ENCODE peak calls at places on chromosomes 11 and 22, in four cellular contexts. P is lung, S is NCI-H187, A is AML-193. G is an unnamed sample.
A peak's percentile ranks its signal among the peaks of the same experiment; 100 is the strongest.

GRCh38 chr11:130720232-130720787 is 196.0 kb downstream of the SNX19 start:
- DNase-seq in P (no peak), S (no peak), A (no peak), G (no peak)

GRCh38 chr11:86222081-86222480 is 22.5 kb upstream of the EED start:
- DNase-seq in P (no peak), S (no peak), A (no peak), G (no peak)

GRCh38 chr11:112997829-112998228 is 36.6 kb downstream of the NCAM1 start:
- DNase-seq in P (no peak), S (no peak), A (peak; percentile 32), G (no peak)

GRCh38 chr22:29715240-29715639 is 4.6 kb upstream of the CABP7 start:
- DNase-seq in P (no peak), S (no peak), A (no peak), G (no peak)

GRCh38 chr11:12556788-12557384 is 117.3 kb upstream of the TEAD1 start:
- DNase-seq in P (peak; percentile 75), S (no peak), A (no peak), G (no peak)

GRCh38 chr22:50627452-50627913 is 469 bp downstream of the ARSA start:
- DNase-seq in P (no peak), S (no peak), A (no peak), G (no peak)

GRCh38 chr11:119599864-119600593 is 129.0 kb downstream of the NECTIN1 start:
- DNase-seq in P (no peak), S (no peak), A (no peak), G (no peak)

GRCh38 chr11:24239016-24239720 is 257.7 kb upstream of the LUZP2 start:
- DNase-seq in P (no peak), S (peak; percentile 8), A (no peak), G (no peak)

GRCh38 chr11:93287434-93287833 is 43.1 kb upstream of the DEUP1 start:
- DNase-seq in P (no peak), S (no peak), A (no peak), G (no peak)

GRCh38 chr11:63565728-63566127 is 2.5 kb upstream of the PLAAT2 start:
- DNase-seq in P (peak; percentile 16), S (no peak), A (no peak), G (no peak)

GRCh38 chr11:48341466-48341865 is 16.7 kb downstream of the OR4C3 start:
- DNase-seq in P (no peak), S (no peak), A (no peak), G (no peak)

GRCh38 chr11:111730871-111731591 is 35.2 kb downstream of the PPP2R1B start:
- DNase-seq in P (no peak), S (peak; percentile 41), A (no peak), G (peak; percentile 41)

GRCh38 chr11:37370817-37371216 is 772.8 kb upstream of the RAG2 start:
- DNase-seq in P (no peak), S (no peak), A (no peak), G (no peak)

GRCh38 chr22:18091478-18091877 is 13.7 kb downstream of the PEX26 start:
- DNase-seq in P (no peak), S (no peak), A (no peak), G (no peak)

GRCh38 chr11:61694971-61695706 is 14.9 kb downstream of the DAGLA start:
- DNase-seq in P (peak; percentile 41), S (no peak), A (no peak), G (no peak)

GRCh38 chr22:43570531-43571144 is 158.8 kb downstream of the MPPED1 start:
- DNase-seq in P (no peak), S (no peak), A (no peak), G (no peak)

GRCh38 chr22:38214248-38215056 is 12.7 kb downstream of the MAFF start:
- DNase-seq in P (peak; percentile 63), S (peak; percentile 64), A (no peak), G (no peak)

GRCh38 chr11:131609317-131609716 is 238.9 kb downstream of the NTM start:
- DNase-seq in P (no peak), S (no peak), A (no peak), G (no peak)

GRCh38 chr22:42932857-42933782 is 76.0 kb upstream of the ARFGAP3 start:
- DNase-seq in P (no peak), S (no peak), A (peak; percentile 7), G (no peak)

GRCh38 chr11:67642490-67643120 is 3.0 kb upstream of the TBX10 start:
- DNase-seq in P (no peak), S (no peak), A (no peak), G (no peak)

GRCh38 chr22:49724893-49725489 is 102.7 kb downstream of the BRD1 start:
- DNase-seq in P (no peak), S (peak; percentile 28), A (peak; percentile 64), G (peak; percentile 75)

GRCh38 chr22:47352920-47353700 is 590.7 kb downstream of the TBC1D22A start:
- DNase-seq in P (no peak), S (no peak), A (no peak), G (no peak)

GRCh38 chr11:62573006-62573591 is 592 bp downstream of the EEF1G start:
- DNase-seq in P (no peak), S (no peak), A (peak; percentile 10), G (no peak)

GRCh38 chr11:15761235-15761634 is 595.1 kb downstream of the SOX6 start:
- DNase-seq in P (no peak), S (peak; percentile 32), A (no peak), G (no peak)

GRCh38 chr22:38864361-38865191 is 7.4 kb downstream of the CBX6 start:
- DNase-seq in P (no peak), S (no peak), A (no peak), G (no peak)

GRCh38 chr22:20583471-20583922 is 76.1 kb downstream of the MED15 start:
- DNase-seq in P (no peak), S (no peak), A (peak; percentile 4), G (no peak)

GRCh38 chr11:71198823-71199165 is 53.6 kb downstream of the SHANK2 start:
- DNase-seq in P (no peak), S (no peak), A (no peak), G (no peak)

GRCh38 chr11:61279934-61280656 is 15.0 kb downstream of the VWCE start:
- DNase-seq in P (no peak), S (no peak), A (no peak), G (no peak)

GRCh38 chr11:109109916-109110315 is 312.1 kb upstream of the C11orf87 start:
- DNase-seq in P (no peak), S (no peak), A (no peak), G (no peak)

GRCh38 chr22:27476729-27477128 is 324.8 kb downstream of the MN1 start:
- DNase-seq in P (no peak), S (no peak), A (no peak), G (no peak)

GRCh38 chr11:69211540-69212120 is 55.9 kb downstream of the SMIM38 start:
- DNase-seq in P (no peak), S (no peak), A (no peak), G (no peak)

GRCh38 chr22:44147821-44148574 is 32.7 kb upstream of the PARVG start:
- DNase-seq in P (no peak), S (no peak), A (no peak), G (no peak)

GRCh38 chr11:74269161-74269809 is 42.2 kb downstream of the P4HA3 start:
- DNase-seq in P (no peak), S (no peak), A (no peak), G (no peak)

G was measured in NCI-H2107.